ENCODE peak calls at places on chromosomes 12 and 14, in six cellular contexts. One of them, this sample, is unnamed.

GRCh38 chr14:59028476-59029202 is 159.8 kb upstream of the DAAM1 start:
- DNase-seq in A549: peak
- DNase-seq in ACHN: peak
- DNase-seq in astrocyte: peak
- DNase-seq in GM23338: peak
- DNase-seq in effector memory CD8-positive, alpha-beta T cell: no peak
- DNase-seq in this sample: no peak

GRCh38 chr14:22552001-22552826 is 36.8 kb downstream of the DAD1 start:
- DNase-seq in GM23338: no peak
- DNase-seq in A549: no peak
- DNase-seq in astrocyte: no peak
- DNase-seq in ACHN: no peak
- DNase-seq in effector memory CD8-positive, alpha-beta T cell: no peak
- DNase-seq in this sample: no peak

GRCh38 chr12:131836193-131836592 is 8.0 kb downstream of the MMP17 start:
- DNase-seq in ACHN: peak
- DNase-seq in A549: no peak
- DNase-seq in GM23338: no peak
- DNase-seq in effector memory CD8-positive, alpha-beta T cell: no peak
- DNase-seq in astrocyte: no peak
- DNase-seq in this sample: no peak

GRCh38 chr12:12699345-12699744 is 3.4 kb upstream of the GPR19 start:
- DNase-seq in effector memory CD8-positive, alpha-beta T cell: no peak
- DNase-seq in A549: no peak
- DNase-seq in ACHN: no peak
- DNase-seq in GM23338: no peak
- DNase-seq in astrocyte: no peak
- DNase-seq in this sample: no peak

GRCh38 chr12:89247541-89247942 is 104.8 kb downstream of the DUSP6 start:
- DNase-seq in A549: no peak
- DNase-seq in GM23338: peak
- DNase-seq in effector memory CD8-positive, alpha-beta T cell: no peak
- DNase-seq in ACHN: no peak
- DNase-seq in astrocyte: no peak
- DNase-seq in this sample: no peak

GRCh38 chr12:106883421-106883820 is 72.3 kb upstream of the TMEM263 start:
- DNase-seq in effector memory CD8-positive, alpha-beta T cell: no peak
- DNase-seq in GM23338: no peak
- DNase-seq in ACHN: no peak
- DNase-seq in A549: no peak
- DNase-seq in astrocyte: peak
- DNase-seq in this sample: no peak

GRCh38 chr12:84136862-84137367 is 775.7 kb downstream of the SLC6A15 start:
- DNase-seq in astrocyte: peak
- DNase-seq in A549: peak
- DNase-seq in effector memory CD8-positive, alpha-beta T cell: no peak
- DNase-seq in GM23338: no peak
- DNase-seq in ACHN: no peak
- DNase-seq in this sample: no peak

GRCh38 chr14:56846970-56847928 is 37.0 kb upstream of the OTX2 start:
- DNase-seq in GM23338: peak
- DNase-seq in effector memory CD8-positive, alpha-beta T cell: no peak
- DNase-seq in astrocyte: no peak
- DNase-seq in ACHN: no peak
- DNase-seq in A549: no peak
- DNase-seq in this sample: no peak